ENCODE peak calls at places on chromosomes 3 and 15, in seven cellular contexts. R is stomach; A is colonic mucosa; O is fibroblast of lung; Q is right atrium auricular region; U is left ventricle myocardium inferior; J is CD4-positive, CD25-positive, alpha-beta regulatory T cell. H is an unnamed sample. For H3K9me3, the result is how much of the 10 kb centered on the place peaks cover.

GRCh38 chr15:60912984-60913697 is 316.0 kb downstream of the RORA start:
- DNase-seq in R (peak), A (no peak), O (no peak), Q (no peak), U (no peak), J (no peak), H (no peak)

GRCh38 chr3:100982710-100983109 is 10.5 kb downstream of the ABI3BP start:
- DNase-seq in R (no peak), A (no peak), O (peak), Q (peak), U (peak), J (no peak), H (no peak)

GRCh38 chr15:25804451-25804850 is 58.7 kb downstream of the ATP10A start:
- DNase-seq in R (no peak), A (no peak), O (no peak), Q (no peak), U (no peak), J (no peak), H (no peak)

GRCh38 chr3:9111349-9112265 is 137.8 kb downstream of the SRGAP3 start:
- DNase-seq in R (no peak), A (no peak), O (no peak), Q (peak), U (peak), J (no peak), H (no peak)

GRCh38 chr3:116077557-116077956 is 367.7 kb downstream of the LSAMP start:
- DNase-seq in R (no peak), A (no peak), O (no peak), Q (no peak), U (no peak), J (no peak), H (no peak)

GRCh38 chr3:171388537-171388936 is 71.7 kb downstream of the TNIK start:
- DNase-seq in R (no peak), A (no peak), O (no peak), Q (no peak), U (no peak), J (no peak), H (no peak)

GRCh38 chr3:190701096-190701532 is 161.4 kb downstream of the GMNC start:
- DNase-seq in R (peak), A (peak), O (peak), Q (no peak), U (peak), J (no peak), H (no peak)

GRCh38 chr15:56042982-56043980 is 49.9 kb upstream of the NEDD4 start:
- DNase-seq in R (no peak), A (no peak), O (no peak), Q (no peak), U (no peak), J (peak), H (no peak)

GRCh38 chr3:197736010-197736490 is 654 bp downstream of the RUBCN start:
- DNase-seq in R (peak), A (peak), O (no peak), Q (no peak), U (no peak), J (no peak), H (no peak)

GRCh38 chr3:35492846-35493245 is 146.5 kb upstream of the ARPP21 start:
- DNase-seq in R (no peak), A (no peak), O (no peak), Q (no peak), U (no peak), J (no peak), H (no peak)

GRCh38 chr15:101046826-101047225 is 127.7 kb downstream of the LRRK1 start:
- DNase-seq in R (no peak), A (no peak), O (no peak), Q (no peak), U (no peak), J (no peak), H (no peak)

GRCh38 chr3:160210799-160211221 is 14.4 kb upstream of the C3orf80 start:
- DNase-seq in R (no peak), A (no peak), O (peak), Q (no peak), U (no peak), J (no peak), H (no peak)

GRCh38 chr3:143199998-143200909 is 80.7 kb downstream of the CHST2 start:
- DNase-seq in R (no peak), A (no peak), O (no peak), Q (no peak), U (no peak), J (no peak), H (no peak)

GRCh38 chr3:29695201-29695904 is 414.5 kb downstream of the RBMS3 start:
- DNase-seq in R (no peak), A (no peak), O (peak), Q (no peak), U (no peak), J (no peak), H (no peak)

GRCh38 chr15:43266834-43267233 is at the start of gene TGM5:
- DNase-seq in R (no peak), A (no peak), O (no peak), Q (peak), U (no peak), J (no peak), H (no peak)

GRCh38 chr15:48499978-48500377 is 145.5 kb downstream of the FBN1 start:
- DNase-seq in R (no peak), A (no peak), O (no peak), Q (no peak), U (no peak), J (no peak), H (no peak)

GRCh38 chr15:49624046-49624445 is 3.2 kb downstream of the DTWD1 start:
- DNase-seq in R (no peak), A (no peak), O (no peak), Q (no peak), U (no peak), J (no peak), H (no peak)

GRCh38 chr3:138036572-138036971 is 26.6 kb downstream of the CLDN18 start:
- DNase-seq in R (no peak), A (no peak), O (no peak), Q (no peak), U (no peak), J (no peak), H (no peak)

GRCh38 chr15:70533931-70534742 is 229.2 kb downstream of the UACA start:
- DNase-seq in R (no peak), A (peak), O (no peak), Q (peak), U (no peak), J (no peak), H (no peak)

GRCh38 chr3:176867681-176868663 is 329.3 kb downstream of the TBL1XR1 start:
- DNase-seq in R (peak), A (peak), O (no peak), Q (no peak), U (no peak), J (no peak), H (no peak)

GRCh38 chr15:78093242-78094020 is 1.1 kb downstream of the SH2D7 start:
- DNase-seq in R (no peak), A (no peak), O (peak), Q (no peak), U (no peak), J (no peak), H (no peak)

GRCh38 chr15:90581771-90582471 is 52.2 kb downstream of the CRTC3 start:
- DNase-seq in R (no peak), A (no peak), O (no peak), Q (no peak), U (no peak), J (no peak), H (no peak)

GRCh38 chr3:196238612-196239190 is 22.4 kb downstream of the SLC51A start:
- DNase-seq in R (no peak), A (no peak), O (no peak), Q (no peak), U (no peak), J (no peak), H (no peak)

GRCh38 chr3:196235452-196236122 is 19.3 kb downstream of the SLC51A start:
- DNase-seq in R (no peak), A (no peak), O (no peak), Q (no peak), U (no peak), J (no peak), H (no peak)

GRCh38 chr3:196237203-196237602 is 20.9 kb downstream of the SLC51A start:
- DNase-seq in R (no peak), A (no peak), O (no peak), Q (no peak), U (no peak), J (no peak), H (no peak)

GRCh38 chr3:196232882-196233251 is 16.5 kb downstream of the SLC51A start:
- DNase-seq in R (no peak), A (no peak), O (no peak), Q (no peak), U (no peak), J (no peak), H (no peak)

DNA sequence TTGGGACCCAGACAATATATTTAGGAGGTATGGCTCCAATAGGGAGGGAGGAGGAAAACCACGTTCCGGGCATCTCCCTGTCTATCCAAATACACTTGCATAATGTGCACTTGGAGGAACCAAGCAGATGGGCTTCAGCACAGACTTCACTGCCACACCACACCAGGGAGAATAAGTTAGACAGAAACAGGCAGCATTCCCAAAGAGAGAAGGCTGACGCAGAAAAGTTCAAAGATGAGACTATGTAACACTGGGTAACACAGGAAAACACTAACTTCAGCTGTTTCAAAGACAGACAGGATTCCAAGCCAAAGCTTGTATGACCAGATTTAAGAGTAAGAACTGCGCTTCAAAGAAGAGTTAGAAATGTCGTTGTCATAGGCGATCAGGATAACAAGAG is 19.8 kb downstream of the SLC51A start:
- DNase-seq in R (no peak), A (no peak), O (no peak), Q (no peak), U (no peak), J (no peak), H (no peak)
- H3K27ac ChIP-seq in R (no peak), A (no peak), O (no peak), Q (no peak), U (no peak), J (no peak), H (no peak)

GRCh38 chr3:110479676-110480075 is 591.9 kb upstream of the NECTIN3 start:
- DNase-seq in R (no peak), A (no peak), O (no peak), Q (no peak), U (no peak), J (no peak), H (no peak)

GRCh38 chr3:110487840-110488239 is 583.8 kb upstream of the NECTIN3 start:
- DNase-seq in R (no peak), A (no peak), O (no peak), Q (no peak), U (no peak), J (no peak), H (no peak)

GRCh38 chr3:110485389-110485788 is 586.2 kb upstream of the NECTIN3 start:
- DNase-seq in R (no peak), A (no peak), O (no peak), Q (no peak), U (no peak), J (no peak), H (no peak)
- H3K9me3 ChIP-seq in R (under half), A (under half), O (under half), Q (under half), U (half or more), J (under half), H (under half)

GRCh38 chr3:32460031-32460749 is 42.5 kb downstream of the CMTM6 start:
- DNase-seq in R (no peak), A (no peak), O (no peak), Q (peak), U (no peak), J (peak), H (peak)
- H3K27ac ChIP-seq in R (peak), A (peak), O (no peak), Q (no peak), U (no peak), J (peak), H (peak)

GRCh38 chr3:435969-436492 is 239.5 kb downstream of the CHL1 start:
- DNase-seq in R (no peak), A (no peak), O (no peak), Q (no peak), U (no peak), J (no peak), H (no peak)

GRCh38 chr3:440826-441225 is 244.3 kb downstream of the CHL1 start:
- DNase-seq in R (no peak), A (no peak), O (no peak), Q (no peak), U (no peak), J (no peak), H (no peak)

GRCh38 chr3:430186-430585 is 233.6 kb downstream of the CHL1 start:
- DNase-seq in R (no peak), A (no peak), O (no peak), Q (no peak), U (no peak), J (no peak), H (no peak)

GRCh38 chr3:435161-435560 is 238.6 kb downstream of the CHL1 start:
- DNase-seq in R (no peak), A (no peak), O (no peak), Q (no peak), U (no peak), J (no peak), H (no peak)
- H3K9me3 ChIP-seq in R (under half), A (under half), O (under half), Q (under half), U (under half), J (under half), H (under half)

H was measured in CD4-positive, alpha-beta T cell.